ENCODE peak calls at places on chromosomes 5 and 9, in four cellular contexts. One of them, this sample, is unnamed.

GRCh38 chr5:42858709-42859108 is 47.0 kb upstream of the SELENOP start:
- DNase-seq in sigmoid colon: no peak
- DNase-seq in GM23248: no peak
- DNase-seq in WERI-Rb-1: no peak
- DNase-seq in this sample: peak; percentile 21

GRCh38 chr9:116421006-116421538 is 266.0 kb upstream of the TRIM32 start:
- DNase-seq in GM23248: peak; percentile 89
- DNase-seq in WERI-Rb-1: no peak
- DNase-seq in sigmoid colon: no peak
- DNase-seq in this sample: no peak

GRCh38 chr5:57828221-57828620 is 345.6 kb upstream of the ACTBL2 start:
- DNase-seq in GM23248: peak; percentile 71
- DNase-seq in WERI-Rb-1: no peak
- DNase-seq in sigmoid colon: no peak
- DNase-seq in this sample: no peak

GRCh38 chr5:124512236-124512635 is 234.2 kb downstream of the ZNF608 start:
- DNase-seq in sigmoid colon: no peak
- DNase-seq in WERI-Rb-1: no peak
- DNase-seq in GM23248: peak; percentile 55
- DNase-seq in this sample: no peak

GRCh38 chr9:128724744-128725211 is 851 bp upstream of the ZDHHC12 start:
- DNase-seq in GM23248: peak; percentile 64
- DNase-seq in sigmoid colon: peak; percentile 89
- DNase-seq in WERI-Rb-1: peak; percentile 95
- DNase-seq in this sample: peak; percentile 99

GRCh38 chr9:129720865-129721545 is 31.8 kb downstream of the PTGES start:
- DNase-seq in GM23248: peak; percentile 27
- DNase-seq in sigmoid colon: no peak
- DNase-seq in WERI-Rb-1: no peak
- DNase-seq in this sample: peak; percentile 57

GRCh38 chr9:73701415-73702057 is 549.9 kb downstream of the ANXA1 start:
- DNase-seq in sigmoid colon: no peak
- DNase-seq in WERI-Rb-1: no peak
- DNase-seq in GM23248: no peak
- DNase-seq in this sample: no peak

GRCh38 chr5:179553875-179554274 is 3.5 kb downstream of the RUFY1 start:
- DNase-seq in sigmoid colon: no peak
- DNase-seq in GM23248: peak; percentile 81
- DNase-seq in WERI-Rb-1: no peak
- DNase-seq in this sample: no peak

GRCh38 chr9:37425298-37425752 is 2.8 kb downstream of the GRHPR start:
- DNase-seq in GM23248: no peak
- DNase-seq in sigmoid colon: no peak
- DNase-seq in WERI-Rb-1: no peak
- DNase-seq in this sample: no peak

DNA sequence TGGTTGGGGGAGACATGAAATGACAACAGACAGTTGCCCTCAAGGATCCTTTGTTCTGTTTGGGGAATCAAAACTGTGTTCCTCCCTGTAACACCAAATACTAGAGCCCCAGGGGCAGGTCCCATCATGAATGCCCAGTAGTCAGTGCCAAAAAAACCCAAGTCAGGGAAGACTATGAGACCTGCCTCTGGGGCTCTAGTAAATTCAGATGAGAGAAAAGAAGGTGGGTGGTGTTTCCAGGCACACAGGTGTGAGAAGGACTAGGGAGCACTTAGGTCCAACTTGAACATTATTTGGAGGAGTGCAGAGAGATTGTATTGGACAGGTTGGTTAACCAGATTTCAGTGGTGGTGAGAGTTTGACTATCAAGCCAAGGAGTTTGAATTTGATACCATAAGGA is 51.9 kb downstream of the SLC22A5 start:
- DNase-seq in WERI-Rb-1: no peak
- DNase-seq in GM23248: no peak
- DNase-seq in sigmoid colon: no peak
- DNase-seq in this sample: no peak
- H3K4me3 ChIP-seq in WERI-Rb-1: no peak overlapping the region
- H3K4me3 ChIP-seq in GM23248: no peak overlapping the region
- H3K4me3 ChIP-seq in sigmoid colon: no peak overlapping the region
- H3K4me3 ChIP-seq in this sample: no peak overlapping the region

GRCh38 chr5:66529704-66530103 is 66.5 kb upstream of the MAST4 start:
- DNase-seq in sigmoid colon: no peak
- DNase-seq in WERI-Rb-1: peak; percentile 9
- DNase-seq in GM23248: no peak
- DNase-seq in this sample: no peak
- H3K27ac ChIP-seq in sigmoid colon: no peak overlapping the region
- H3K27ac ChIP-seq in WERI-Rb-1: no peak overlapping the region
- H3K27ac ChIP-seq in GM23248: no peak overlapping the region
- H3K27ac ChIP-seq in this sample: no peak overlapping the region

GRCh38 chr5:149930754-149931574 is 13.6 kb downstream of the PDE6A start:
- DNase-seq in WERI-Rb-1: no peak
- DNase-seq in sigmoid colon: no peak
- DNase-seq in GM23248: no peak
- DNase-seq in this sample: no peak

GRCh38 chr5:149935431-149935901 is 9.1 kb downstream of the PDE6A start:
- DNase-seq in sigmoid colon: no peak
- DNase-seq in WERI-Rb-1: no peak
- DNase-seq in GM23248: no peak
- DNase-seq in this sample: no peak

GRCh38 chr5:149932445-149933350 is 11.9 kb downstream of the PDE6A start:
- DNase-seq in WERI-Rb-1: no peak
- DNase-seq in sigmoid colon: no peak
- DNase-seq in GM23248: peak; percentile 74
- DNase-seq in this sample: peak; percentile 66

GRCh38 chr5:149931992-149932436 is 12.6 kb downstream of the PDE6A start:
- DNase-seq in WERI-Rb-1: no peak
- DNase-seq in sigmoid colon: no peak
- DNase-seq in GM23248: peak; percentile 20
- DNase-seq in this sample: no peak

GRCh38 chr5:149930060-149930753 is 14.4 kb downstream of the PDE6A start:
- DNase-seq in WERI-Rb-1: no peak
- DNase-seq in sigmoid colon: no peak
- DNase-seq in GM23248: peak; percentile 38
- DNase-seq in this sample: no peak
- H3K4me3 ChIP-seq in WERI-Rb-1: no peak overlapping the region
- H3K4me3 ChIP-seq in sigmoid colon: no peak overlapping the region
- H3K4me3 ChIP-seq in GM23248: peak overlapping the region; percentile 66
- H3K4me3 ChIP-seq in this sample: no peak overlapping the region

GRCh38 chr5:167792538-167792937 is 498.9 kb upstream of the WWC1 start:
- DNase-seq in sigmoid colon: no peak
- DNase-seq in WERI-Rb-1: no peak
- DNase-seq in GM23248: no peak
- DNase-seq in this sample: no peak
- H3K27ac ChIP-seq in sigmoid colon: no peak overlapping the region
- H3K27ac ChIP-seq in WERI-Rb-1: no peak overlapping the region
- H3K27ac ChIP-seq in GM23248: no peak overlapping the region
- H3K27ac ChIP-seq in this sample: no peak overlapping the region

GRCh38 chr5:131515348-131515747 is 119.7 kb downstream of the RAPGEF6 start:
- DNase-seq in GM23248: no peak
- DNase-seq in WERI-Rb-1: no peak
- DNase-seq in sigmoid colon: no peak
- DNase-seq in this sample: no peak

GRCh38 chr5:131513780-131514179 is 121.2 kb downstream of the RAPGEF6 start:
- DNase-seq in GM23248: no peak
- DNase-seq in sigmoid colon: no peak
- DNase-seq in WERI-Rb-1: no peak
- DNase-seq in this sample: no peak

GRCh38 chr5:131509811-131510210 is 125.2 kb downstream of the RAPGEF6 start:
- DNase-seq in WERI-Rb-1: no peak
- DNase-seq in sigmoid colon: no peak
- DNase-seq in GM23248: no peak
- DNase-seq in this sample: no peak

GRCh38 chr5:131511934-131512333 is 123.1 kb downstream of the RAPGEF6 start:
- DNase-seq in GM23248: no peak
- DNase-seq in sigmoid colon: no peak
- DNase-seq in WERI-Rb-1: no peak
- DNase-seq in this sample: no peak

DNA sequence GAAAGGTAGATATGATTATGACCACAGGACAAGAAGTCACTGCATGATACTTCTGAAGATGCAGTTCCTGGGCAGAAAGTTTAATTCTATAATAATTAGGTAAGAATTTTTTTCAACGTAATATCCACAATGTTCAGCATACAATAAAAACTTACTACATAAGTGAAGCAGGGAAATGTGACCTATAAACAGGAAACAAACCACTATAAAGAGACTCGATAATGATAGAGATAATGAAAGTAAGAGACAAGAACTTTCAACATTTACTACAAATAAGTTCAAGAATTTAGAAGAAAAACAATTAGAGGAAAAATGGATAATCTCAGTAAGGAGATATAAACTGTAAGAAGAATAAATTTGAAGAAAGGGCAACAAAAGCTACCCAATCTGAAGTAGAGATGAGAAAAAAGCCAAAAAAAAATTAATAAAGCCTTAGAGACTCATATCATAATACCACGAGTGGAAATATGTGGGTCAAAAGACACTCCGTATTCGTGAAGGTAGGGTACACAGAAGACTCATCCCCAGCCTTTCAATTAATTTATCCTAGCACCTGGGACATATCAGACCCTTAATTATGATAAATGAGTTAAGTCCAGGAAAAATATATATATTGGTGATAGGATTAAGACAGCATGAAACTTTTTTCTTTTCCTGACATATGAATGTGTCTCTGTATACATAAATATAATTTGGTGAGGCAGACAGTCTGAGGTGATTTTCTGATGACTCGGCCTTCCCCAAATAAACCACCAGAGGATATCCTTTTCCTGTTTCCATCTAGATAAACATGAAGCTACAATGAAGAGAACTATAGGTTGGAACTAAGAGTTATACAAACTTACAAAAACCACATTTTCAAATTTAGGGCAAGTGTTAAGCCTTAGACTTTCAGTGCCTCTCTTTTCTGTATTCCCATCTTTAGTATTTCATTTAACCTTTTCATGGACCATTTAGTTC is 120.4 kb downstream of the RAPGEF6 start:
- DNase-seq in sigmoid colon: no peak
- DNase-seq in WERI-Rb-1: no peak
- DNase-seq in GM23248: peak; percentile 32
- DNase-seq in this sample: no peak
- H3K4me3 ChIP-seq in sigmoid colon: no peak overlapping the region
- H3K4me3 ChIP-seq in WERI-Rb-1: no peak overlapping the region
- H3K4me3 ChIP-seq in GM23248: no peak overlapping the region
- H3K4me3 ChIP-seq in this sample: no peak overlapping the region

GRCh38 chr5:10831416-10831815 is 70.4 kb upstream of the DAP start:
- DNase-seq in WERI-Rb-1: no peak
- DNase-seq in sigmoid colon: no peak
- DNase-seq in GM23248: peak; percentile 82
- DNase-seq in this sample: no peak
- H3K27ac ChIP-seq in WERI-Rb-1: no peak overlapping the region
- H3K27ac ChIP-seq in sigmoid colon: no peak overlapping the region
- H3K27ac ChIP-seq in GM23248: peak overlapping the region; percentile 66
- H3K27ac ChIP-seq in this sample: no peak overlapping the region

GRCh38 chr9:125235805-125236534 is 5.2 kb downstream of the HSPA5 start:
- DNase-seq in sigmoid colon: no peak
- DNase-seq in GM23248: peak; percentile 12
- DNase-seq in WERI-Rb-1: no peak
- DNase-seq in this sample: no peak
- H3K4me3 ChIP-seq in sigmoid colon: no peak overlapping the region
- H3K4me3 ChIP-seq in GM23248: peak overlapping the region; percentile 93
- H3K4me3 ChIP-seq in WERI-Rb-1: no peak overlapping the region
- H3K4me3 ChIP-seq in this sample: no peak overlapping the region